ENCODE peak calls at places on chromosome 4, in four cellular contexts. Z is esophagus squamous epithelium, H is AG04450, J is PC-3. Y is an unnamed sample.

GRCh38 chr4:42655921-42656735 is 777 bp downstream of the ATP8A1 start:
- DNase-seq in Z (no peak), J (peak; percentile 63), H (no peak), Y (no peak)

GRCh38 chr4:71300964-71301363 is 37.9 kb upstream of the SLC4A4 start:
- DNase-seq in H (no peak), J (no peak), Z (no peak), Y (no peak)

GRCh38 chr4:127708985-127709384 is 21.2 kb upstream of the SLC25A31 start:
- DNase-seq in J (peak; percentile 96), H (peak; percentile 7), Z (peak; percentile 1), Y (peak; percentile 39)

GRCh38 chr4:73761856-73762255 is 21.5 kb downstream of the CXCL8 start:
- DNase-seq in H (no peak), Z (no peak), J (no peak), Y (no peak)

GRCh38 chr4:52110171-52110570 is 59.1 kb downstream of the SPATA18 start:
- DNase-seq in J (no peak), H (no peak), Z (no peak), Y (no peak)

GRCh38 chr4:170398228-170398627 is 308.5 kb upstream of the AADAT start:
- DNase-seq in H (no peak), Z (no peak), J (peak; percentile 22), Y (no peak)

GRCh38 chr4:73607375-73608026 is 12.7 kb downstream of the RASSF6 start:
- DNase-seq in J (peak; percentile 62), Z (no peak), H (no peak), Y (no peak)

GRCh38 chr4:78928835-78929234 is 10.4 kb downstream of the PAQR3 start:
- DNase-seq in Z (no peak), J (no peak), H (no peak), Y (no peak)

GRCh38 chr4:54659213-54660144 is 1.7 kb downstream of the KIT start:
- DNase-seq in Z (no peak), J (no peak), H (no peak), Y (no peak)

GRCh38 chr4:36208884-36209473 is 35.3 kb downstream of the ARAP2 start:
- DNase-seq in H (no peak), J (no peak), Z (no peak), Y (no peak)

GRCh38 chr4:68451246-68452211 is 4.3 kb downstream of the TMPRSS11E start:
- DNase-seq in H (no peak), Z (no peak), J (peak; percentile 78), Y (peak; percentile 55)

GRCh38 chr4:100736651-100737450 is 219.0 kb upstream of the EMCN start:
- DNase-seq in H (no peak), J (peak; percentile 88), Z (no peak), Y (peak; percentile 14)

GRCh38 chr4:32684160-32684559 is 1964.0 kb downstream of the PCDH7 start:
- DNase-seq in J (no peak), H (no peak), Z (no peak), Y (no peak)

GRCh38 chr4:61294001-61294400 is 93.9 kb downstream of the ADGRL3 start:
- DNase-seq in H (no peak), J (no peak), Z (no peak), Y (no peak)

GRCh38 chr4:142354794-142355416 is 491.2 kb downstream of the INPP4B start:
- DNase-seq in J (peak; percentile 37), Z (no peak), H (no peak), Y (no peak)

GRCh38 chr4:104491826-104492771 is 2.6 kb downstream of the CXXC4 start:
- DNase-seq in H (no peak), Z (no peak), J (no peak), Y (no peak)

GRCh38 chr4:114368751-114369150 is 229.9 kb upstream of the UGT8 start:
- DNase-seq in H (no peak), Z (no peak), J (no peak), Y (no peak)

GRCh38 chr4:113677333-113677732 is 84.2 kb downstream of the CAMK2D start:
- DNase-seq in J (no peak), H (no peak), Z (no peak), Y (no peak)

GRCh38 chr4:119209077-119209476 is 3.4 kb upstream of the USP53 start:
- DNase-seq in Z (no peak), J (peak; percentile 95), H (peak; percentile 66), Y (peak; percentile 80)

GRCh38 chr4:159504634-159505033 is 401.8 kb downstream of the RAPGEF2 start:
- DNase-seq in Z (no peak), H (no peak), J (no peak), Y (no peak)

GRCh38 chr4:108885211-108885610 is 122.4 kb upstream of the ETNPPL start:
- DNase-seq in J (no peak), H (no peak), Z (no peak), Y (no peak)

GRCh38 chr4:95204267-95204835 is 344.4 kb downstream of the UNC5C start:
- DNase-seq in H (no peak), Z (no peak), J (no peak), Y (no peak)

GRCh38 chr4:4506961-4507360 is 34.9 kb downstream of the STX18 start:
- DNase-seq in Z (no peak), J (no peak), H (no peak), Y (no peak)

GRCh38 chr4:89284828-89285227 is 22.8 kb downstream of the GPRIN3 start:
- DNase-seq in H (no peak), J (no peak), Z (no peak), Y (no peak)

GRCh38 chr4:140947507-140947906 is 185.8 kb downstream of the RNF150 start:
- DNase-seq in H (no peak), J (peak; percentile 34), Z (no peak), Y (no peak)

GRCh38 chr4:182679531-182679930 is 237.7 kb downstream of the DCTD start:
- DNase-seq in H (no peak), J (no peak), Z (no peak), Y (no peak)

GRCh38 chr4:10421344-10422055 is 35.7 kb downstream of the ZNF518B start:
- DNase-seq in H (no peak), J (peak; percentile 7), Z (no peak), Y (no peak)

GRCh38 chr4:118348886-118349285 is 3.9 kb downstream of the PRSS12 start:
- DNase-seq in Z (no peak), H (no peak), J (no peak), Y (no peak)

GRCh38 chr4:25847329-25847728 is 15.5 kb downstream of the SEL1L3 start:
- DNase-seq in H (no peak), J (no peak), Z (no peak), Y (no peak)

DNA sequence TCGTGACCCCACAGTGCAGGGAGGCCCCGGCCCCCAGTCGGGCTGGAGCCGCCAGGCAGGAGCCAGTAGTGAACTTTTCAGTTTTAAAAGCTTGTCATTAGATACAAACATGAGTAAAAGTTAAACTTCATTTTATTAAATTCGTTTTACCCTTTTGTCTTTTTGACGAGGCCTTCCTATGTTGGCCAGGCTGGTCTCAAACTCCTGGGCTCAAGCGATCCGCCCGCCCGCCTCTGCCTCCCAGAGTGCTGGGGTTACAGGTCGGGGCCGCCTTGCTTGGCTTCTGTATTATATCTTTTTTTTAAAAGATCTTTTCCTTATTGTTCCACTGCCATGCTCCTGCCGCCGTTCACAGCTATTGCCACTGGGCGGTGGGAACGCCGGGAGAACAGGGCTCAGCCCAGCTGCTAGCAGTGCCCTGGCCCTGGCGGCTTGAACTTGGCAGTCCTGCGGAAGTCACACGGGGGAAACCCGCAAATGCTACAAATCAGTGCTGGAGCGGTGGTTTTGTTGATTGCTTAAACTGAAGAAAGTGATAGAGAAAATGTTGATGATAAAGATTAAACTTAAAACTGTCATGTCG is 968 bp upstream of the NELFA start:
- DNase-seq in J (peak; percentile 55), H (no peak), Z (no peak), Y (peak; percentile 54)
- TF ChIP-seq CTCF in J (peak; percentile 19), H (peak; percentile 38), Z (peak; percentile 31), Y (peak; percentile 35)

GRCh38 chr4:3371581-3372001 is 70.2 kb upstream of the HGFAC start:
- DNase-seq in J (no peak), Z (no peak), H (no peak), Y (peak; percentile 21)

GRCh38 chr4:3371038-3371437 is 70.7 kb upstream of the HGFAC start:
- DNase-seq in J (no peak), H (no peak), Z (no peak), Y (peak; percentile 24)

GRCh38 chr4:3368841-3369760 is 72.7 kb upstream of the HGFAC start:
- DNase-seq in H (no peak), Z (no peak), J (no peak), Y (no peak)

GRCh38 chr4:3368334-3368733 is 73.4 kb upstream of the HGFAC start:
- DNase-seq in Z (no peak), H (no peak), J (no peak), Y (no peak)

GRCh38 chr4:3369781-3370660 is 71.7 kb upstream of the HGFAC start:
- DNase-seq in H (peak; percentile 57), Z (no peak), J (peak; percentile 6), Y (peak; percentile 86)
- H3K4me3 ChIP-seq in H (peak overlapping the region; percentile 49), Z (peak overlapping the region; percentile 41), J (no peak overlapping the region), Y (peak overlapping the region; percentile 31)

GRCh38 chr4:28357985-28358384 is 1497.3 kb downstream of the STIM2 start:
- DNase-seq in J (peak; percentile 39), H (no peak), Z (no peak), Y (no peak)
- TF ChIP-seq CTCF in J (peak; percentile 53), H (peak; percentile 42), Z (no peak), Y (peak; percentile 16)

GRCh38 chr4:173538903-173539445 is 8.9 kb upstream of the HAND2 start:
- DNase-seq in J (no peak), H (no peak), Z (no peak), Y (peak; percentile 50)
- H3K4me3 ChIP-seq in J (no peak overlapping the region), H (peak overlapping the region; percentile 1), Z (peak overlapping the region; percentile 60), Y (peak overlapping the region; percentile 54)

GRCh38 chr4:27181672-27182071 is 321.0 kb downstream of the STIM2 start:
- DNase-seq in H (no peak), Z (no peak), J (no peak), Y (no peak)

GRCh38 chr4:27176881-27177280 is 316.2 kb downstream of the STIM2 start:
- DNase-seq in Z (no peak), J (no peak), H (no peak), Y (no peak)

GRCh38 chr4:27178066-27178465 is 317.4 kb downstream of the STIM2 start:
- DNase-seq in H (no peak), Z (no peak), J (no peak), Y (no peak)

DNA sequence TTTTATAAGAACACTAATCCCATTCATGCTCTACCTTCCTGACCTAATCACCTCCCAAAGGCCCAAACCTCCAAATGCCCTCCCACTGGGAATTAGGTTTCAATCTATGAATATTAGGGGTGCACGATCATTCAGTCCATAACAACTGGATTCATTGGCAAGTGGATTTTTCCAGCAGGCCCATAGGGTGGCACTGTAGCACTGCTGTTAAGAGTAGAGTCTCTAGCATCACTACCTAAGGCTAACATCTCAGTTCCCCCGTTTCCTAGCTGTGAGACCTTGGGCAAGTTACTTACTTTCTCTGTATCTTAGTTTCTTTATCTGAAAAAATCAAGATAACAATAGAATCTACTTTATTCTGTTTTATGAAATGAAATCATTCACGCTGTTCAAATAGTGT is 315.8 kb downstream of the STIM2 start:
- DNase-seq in J (peak; percentile 59), H (no peak), Z (no peak), Y (peak; percentile 40)
- TF ChIP-seq CTCF in J (peak; percentile 77), H (no peak), Z (no peak), Y (peak; percentile 39)

GRCh38 chr4:186569533-186570192 is 14.3 kb upstream of the MTNR1A start:
- DNase-seq in H (no peak), J (no peak), Z (no peak), Y (no peak)
- H3K4me3 ChIP-seq in H (peak overlapping the region; percentile 28), J (no peak overlapping the region), Z (peak overlapping the region; percentile 45), Y (peak overlapping the region; percentile 48)